ENCODE peak calls at places on chromosomes 1 and 21, in seven cellular contexts. Y, P, I, S, J, E and F are unnamed samples.

GRCh38 chr1:36352910-36353878 is 29.7 kb upstream of the EVA1B start:
- DNase-seq in Y (no peak), P (peak), I (no peak), S (peak), J (no peak), E (no peak), F (no peak)

GRCh38 chr21:31897311-31897710 is 24.5 kb downstream of the HUNK start:
- DNase-seq in Y (peak), P (no peak), I (no peak), S (no peak), J (no peak), E (no peak), F (no peak)

GRCh38 chr1:30008998-30009657 is 714.3 kb downstream of the MATN1 start:
- DNase-seq in Y (no peak), P (peak), I (no peak), S (no peak), J (no peak), E (no peak), F (no peak)

GRCh38 chr1:107140703-107141490 is at the start of gene NTNG1:
- DNase-seq in Y (no peak), P (peak), I (peak), S (peak), J (peak), E (peak), F (no peak)

GRCh38 chr1:2583871-2584341 is 2.7 kb upstream of the PRXL2B start:
- DNase-seq in Y (no peak), P (no peak), I (peak), S (no peak), J (no peak), E (peak), F (no peak)

GRCh38 chr1:228478912-228479665 is 8.1 kb upstream of the RNF187 start:
- DNase-seq in Y (no peak), P (no peak), I (no peak), S (peak), J (no peak), E (no peak), F (no peak)

GRCh38 chr21:46156678-46157077 is 1.3 kb upstream of the FTCD start:
- DNase-seq in Y (no peak), P (no peak), I (no peak), S (no peak), J (no peak), E (no peak), F (no peak)

GRCh38 chr1:37677808-37678207 is 14.5 kb upstream of the CDCA8 start:
- DNase-seq in Y (no peak), P (no peak), I (no peak), S (no peak), J (no peak), E (no peak), F (no peak)

GRCh38 chr1:173507847-173508209 is 30.7 kb downstream of the PRDX6 start:
- DNase-seq in Y (no peak), P (peak), I (no peak), S (no peak), J (no peak), E (no peak), F (no peak)

GRCh38 chr1:5484451-5485165 is 507.6 kb downstream of the NPHP4 start:
- DNase-seq in Y (no peak), P (no peak), I (no peak), S (no peak), J (no peak), E (no peak), F (no peak)

GRCh38 chr1:109821221-109821669 is 57.5 kb upstream of the EPS8L3 start:
- DNase-seq in Y (peak), P (peak), I (no peak), S (no peak), J (no peak), E (no peak), F (no peak)

GRCh38 chr1:94846286-94846685 is 26.1 kb downstream of the SLC44A3 start:
- DNase-seq in Y (no peak), P (no peak), I (no peak), S (no peak), J (no peak), E (no peak), F (no peak)

GRCh38 chr21:25350056-25350455 is 257.2 kb downstream of the MRPL39 start:
- DNase-seq in Y (no peak), P (peak), I (peak), S (peak), J (no peak), E (peak), F (no peak)

GRCh38 chr1:41504126-41505035 is 19.9 kb upstream of the EDN2 start:
- DNase-seq in Y (no peak), P (no peak), I (no peak), S (no peak), J (no peak), E (peak), F (no peak)

GRCh38 chr1:21764615-21765423 is 18.1 kb downstream of the USP48 start:
- DNase-seq in Y (peak), P (peak), I (no peak), S (no peak), J (no peak), E (peak), F (no peak)

GRCh38 chr1:108007531-108007930 is 42.6 kb upstream of the VAV3 start:
- DNase-seq in Y (no peak), P (no peak), I (no peak), S (no peak), J (no peak), E (peak), F (no peak)

GRCh38 chr1:151822404-151822803 is 9.2 kb downstream of the RORC start:
- DNase-seq in Y (no peak), P (no peak), I (peak), S (peak), J (no peak), E (no peak), F (no peak)

GRCh38 chr1:39981957-39982356 is 27.0 kb downstream of the MFSD2A start:
- DNase-seq in Y (peak), P (peak), I (no peak), S (no peak), J (no peak), E (no peak), F (no peak)

GRCh38 chr1:113534130-113534817 is 144.0 kb downstream of the MAGI3 start:
- DNase-seq in Y (peak), P (peak), I (no peak), S (no peak), J (no peak), E (no peak), F (no peak)

GRCh38 chr21:43890042-43890441 is 25.0 kb downstream of the AGPAT3 start:
- DNase-seq in Y (no peak), P (no peak), I (no peak), S (no peak), J (no peak), E (no peak), F (no peak)

GRCh38 chr1:203299180-203299579 is 6.1 kb upstream of the BTG2 start:
- DNase-seq in Y (no peak), P (no peak), I (no peak), S (no peak), J (no peak), E (peak), F (no peak)

GRCh38 chr1:118081387-118081786 is 103.6 kb downstream of the SPAG17 start:
- DNase-seq in Y (no peak), P (peak), I (no peak), S (no peak), J (peak), E (no peak), F (peak)

GRCh38 chr1:17404034-17404671 is 32.2 kb downstream of the PADI6 start:
- DNase-seq in Y (no peak), P (no peak), I (no peak), S (no peak), J (no peak), E (no peak), F (no peak)

GRCh38 chr1:164640673-164641352 is 81.8 kb downstream of the PBX1 start:
- DNase-seq in Y (no peak), P (no peak), I (no peak), S (no peak), J (no peak), E (no peak), F (no peak)

GRCh38 chr1:44151332-44151731 is 9.9 kb upstream of the KLF18 start:
- DNase-seq in Y (no peak), P (no peak), I (no peak), S (no peak), J (no peak), E (no peak), F (no peak)

GRCh38 chr1:185287451-185287850 is 29.6 kb downstream of the IVNS1ABP start:
- DNase-seq in Y (no peak), P (no peak), I (no peak), S (no peak), J (no peak), E (no peak), F (no peak)

GRCh38 chr1:98364544-98364943 is 297.0 kb upstream of the SNX7 start:
- DNase-seq in Y (no peak), P (no peak), I (no peak), S (no peak), J (no peak), E (no peak), F (no peak)

GRCh38 chr1:202140833-202141232 is 3.7 kb downstream of the ARL8A start:
- DNase-seq in Y (no peak), P (no peak), I (no peak), S (no peak), J (no peak), E (no peak), F (no peak)